ENCODE peak calls at places on chromosomes 12 and 14, in eight cellular contexts. One of them, this sample, is unnamed.

GRCh38 chr14:35346738-35347322 is 54.6 kb downstream of the PSMA6 start:
- DNase-seq in cardiac muscle cell: no peak
- DNase-seq in AG09309: no peak
- DNase-seq in cardiac fibroblast: no peak
- DNase-seq in aorta: no peak
- DNase-seq in endodermal cell: peak
- DNase-seq in transverse colon: no peak
- DNase-seq in thyroid gland: no peak
- DNase-seq in this sample: no peak

GRCh38 chr12:105506678-105507310 is 176.3 kb downstream of the C12orf75 start:
- DNase-seq in cardiac muscle cell: no peak
- DNase-seq in AG09309: no peak
- DNase-seq in cardiac fibroblast: no peak
- DNase-seq in aorta: no peak
- DNase-seq in endodermal cell: no peak
- DNase-seq in transverse colon: no peak
- DNase-seq in thyroid gland: no peak
- DNase-seq in this sample: peak

GRCh38 chr12:118418385-118419057 is 42.2 kb downstream of the SUDS3 start:
- DNase-seq in cardiac muscle cell: no peak
- DNase-seq in AG09309: no peak
- DNase-seq in cardiac fibroblast: peak
- DNase-seq in aorta: no peak
- DNase-seq in endodermal cell: no peak
- DNase-seq in transverse colon: no peak
- DNase-seq in thyroid gland: no peak
- DNase-seq in this sample: peak

GRCh38 chr12:77354766-77355362 is 289.5 kb upstream of the E2F7 start:
- DNase-seq in cardiac muscle cell: no peak
- DNase-seq in AG09309: no peak
- DNase-seq in cardiac fibroblast: no peak
- DNase-seq in aorta: no peak
- DNase-seq in endodermal cell: no peak
- DNase-seq in transverse colon: no peak
- DNase-seq in thyroid gland: no peak
- DNase-seq in this sample: peak

GRCh38 chr12:39930066-39930465 is 175.8 kb downstream of the SLC2A13 start:
- DNase-seq in cardiac muscle cell: no peak
- DNase-seq in AG09309: no peak
- DNase-seq in cardiac fibroblast: no peak
- DNase-seq in aorta: no peak
- DNase-seq in endodermal cell: no peak
- DNase-seq in transverse colon: no peak
- DNase-seq in thyroid gland: no peak
- DNase-seq in this sample: no peak

GRCh38 chr12:87760943-87761342 is 268.3 kb downstream of the C12orf50 start:
- DNase-seq in cardiac muscle cell: peak
- DNase-seq in AG09309: no peak
- DNase-seq in cardiac fibroblast: peak
- DNase-seq in aorta: no peak
- DNase-seq in endodermal cell: no peak
- DNase-seq in transverse colon: no peak
- DNase-seq in thyroid gland: no peak
- DNase-seq in this sample: no peak

GRCh38 chr14:95545769-95546168 is 10.9 kb downstream of the GLRX5 start:
- DNase-seq in cardiac muscle cell: no peak
- DNase-seq in AG09309: peak
- DNase-seq in cardiac fibroblast: peak
- DNase-seq in aorta: no peak
- DNase-seq in endodermal cell: peak
- DNase-seq in transverse colon: no peak
- DNase-seq in thyroid gland: no peak
- DNase-seq in this sample: peak

GRCh38 chr14:65709576-65709975 is 297.0 kb downstream of the FUT8 start:
- DNase-seq in cardiac muscle cell: no peak
- DNase-seq in AG09309: no peak
- DNase-seq in cardiac fibroblast: peak
- DNase-seq in aorta: no peak
- DNase-seq in endodermal cell: no peak
- DNase-seq in transverse colon: no peak
- DNase-seq in thyroid gland: no peak
- DNase-seq in this sample: no peak

GRCh38 chr12:31482816-31483215 is 108.1 kb downstream of the DENND5B start:
- DNase-seq in cardiac muscle cell: no peak
- DNase-seq in AG09309: no peak
- DNase-seq in cardiac fibroblast: peak
- DNase-seq in aorta: no peak
- DNase-seq in endodermal cell: no peak
- DNase-seq in transverse colon: no peak
- DNase-seq in thyroid gland: no peak
- DNase-seq in this sample: no peak

GRCh38 chr12:7091660-7092228 is 501 bp downstream of the C1R start:
- DNase-seq in cardiac muscle cell: no peak
- DNase-seq in AG09309: no peak
- DNase-seq in cardiac fibroblast: peak
- DNase-seq in aorta: peak
- DNase-seq in endodermal cell: peak
- DNase-seq in transverse colon: peak
- DNase-seq in thyroid gland: no peak
- DNase-seq in this sample: no peak

GRCh38 chr12:28537474-28537873 is 347.2 kb downstream of the CCDC91 start:
- DNase-seq in cardiac muscle cell: no peak
- DNase-seq in AG09309: no peak
- DNase-seq in cardiac fibroblast: no peak
- DNase-seq in aorta: no peak
- DNase-seq in endodermal cell: no peak
- DNase-seq in transverse colon: no peak
- DNase-seq in thyroid gland: no peak
- DNase-seq in this sample: no peak

DNA sequence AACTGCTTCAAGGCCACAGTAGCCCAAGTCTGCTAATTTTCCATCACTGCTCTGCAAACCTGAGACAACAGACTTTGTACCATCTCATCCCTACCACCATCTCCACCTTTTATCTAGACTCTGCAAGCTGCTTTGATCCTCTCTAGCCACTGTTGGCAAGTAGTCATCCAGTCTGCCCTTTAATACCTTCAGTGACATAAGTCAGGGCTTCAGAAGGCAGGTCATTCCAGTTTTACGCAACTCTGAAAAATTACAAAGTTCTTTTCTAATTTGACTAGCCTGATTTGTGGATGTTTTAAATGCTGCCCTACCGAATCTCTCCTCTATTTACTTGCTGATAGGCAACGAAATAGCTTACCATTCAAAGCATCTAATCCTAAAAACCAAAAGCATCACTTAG is 2.8 kb downstream of the FERMT2 start:
- DNase-seq in cardiac muscle cell: no peak
- DNase-seq in AG09309: no peak
- DNase-seq in cardiac fibroblast: no peak
- DNase-seq in aorta: no peak
- DNase-seq in endodermal cell: no peak
- DNase-seq in transverse colon: no peak
- DNase-seq in thyroid gland: no peak
- DNase-seq in this sample: no peak
- H3K4me3 ChIP-seq in cardiac muscle cell: peak
- H3K4me3 ChIP-seq in AG09309: peak
- H3K4me3 ChIP-seq in cardiac fibroblast: no peak
- H3K4me3 ChIP-seq in aorta: peak
- H3K4me3 ChIP-seq in endodermal cell: peak
- H3K4me3 ChIP-seq in transverse colon: no peak
- H3K4me3 ChIP-seq in thyroid gland: no peak
- H3K4me3 ChIP-seq in this sample: no peak

DNA sequence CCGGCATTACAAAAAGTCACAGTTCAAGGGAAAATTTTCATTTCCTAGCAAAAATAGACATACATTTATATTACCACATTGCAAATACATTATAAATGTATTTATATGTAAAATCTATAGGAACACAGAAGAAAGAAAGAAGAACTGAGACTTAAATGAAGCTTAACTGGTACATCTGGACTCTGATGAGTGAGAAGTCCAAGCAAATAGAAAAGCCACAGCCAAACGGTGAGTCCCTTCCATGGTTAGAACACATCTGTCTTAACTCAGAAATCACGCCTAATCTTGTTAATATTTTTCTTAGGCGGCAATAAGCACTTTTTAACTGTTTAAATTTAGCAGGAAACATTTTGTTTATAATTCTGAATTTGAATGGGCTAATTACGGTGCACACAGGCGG is 9.4 kb upstream of the KLRB1 start:
- DNase-seq in cardiac muscle cell: no peak
- DNase-seq in AG09309: no peak
- DNase-seq in cardiac fibroblast: no peak
- DNase-seq in aorta: no peak
- DNase-seq in endodermal cell: no peak
- DNase-seq in transverse colon: no peak
- DNase-seq in thyroid gland: no peak
- DNase-seq in this sample: no peak
- H3K4me3 ChIP-seq in cardiac muscle cell: no peak
- H3K4me3 ChIP-seq in AG09309: no peak
- H3K4me3 ChIP-seq in cardiac fibroblast: no peak
- H3K4me3 ChIP-seq in aorta: no peak
- H3K4me3 ChIP-seq in endodermal cell: no peak
- H3K4me3 ChIP-seq in transverse colon: no peak
- H3K4me3 ChIP-seq in thyroid gland: no peak
- H3K4me3 ChIP-seq in this sample: no peak

DNA sequence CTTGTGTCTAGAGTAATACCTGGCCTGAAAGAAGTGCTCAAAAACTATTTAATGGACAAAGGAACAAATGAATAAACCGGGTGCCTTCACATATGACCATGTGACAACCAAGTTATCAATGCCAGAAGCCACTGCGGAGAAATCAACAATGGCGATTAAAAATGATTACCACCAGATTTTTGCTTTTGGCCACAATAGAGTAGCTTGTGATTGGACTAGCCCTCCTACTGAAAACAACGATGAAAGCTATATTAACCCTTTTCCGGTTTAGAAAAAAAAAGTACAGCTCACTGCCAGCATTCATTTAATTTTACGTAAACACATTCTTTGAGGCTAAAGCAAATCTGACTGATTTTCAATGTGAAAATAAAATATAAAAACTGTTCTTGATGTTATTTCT is 41.6 kb upstream of the TTC7B start:
- DNase-seq in cardiac muscle cell: no peak
- DNase-seq in AG09309: no peak
- DNase-seq in cardiac fibroblast: no peak
- DNase-seq in aorta: no peak
- DNase-seq in endodermal cell: no peak
- DNase-seq in transverse colon: no peak
- DNase-seq in thyroid gland: no peak
- DNase-seq in this sample: no peak
- H3K4me3 ChIP-seq in cardiac muscle cell: no peak
- H3K4me3 ChIP-seq in AG09309: peak
- H3K4me3 ChIP-seq in cardiac fibroblast: no peak
- H3K4me3 ChIP-seq in aorta: no peak
- H3K4me3 ChIP-seq in endodermal cell: no peak
- H3K4me3 ChIP-seq in transverse colon: no peak
- H3K4me3 ChIP-seq in thyroid gland: no peak
- H3K4me3 ChIP-seq in this sample: no peak

GRCh38 chr12:114408415-114408814 is 2.5 kb upstream of the TBX5 start:
- DNase-seq in cardiac muscle cell: no peak
- DNase-seq in AG09309: no peak
- DNase-seq in cardiac fibroblast: peak
- DNase-seq in aorta: no peak
- DNase-seq in endodermal cell: peak
- DNase-seq in transverse colon: no peak
- DNase-seq in thyroid gland: no peak
- DNase-seq in this sample: no peak

GRCh38 chr12:114407566-114408411 is 1.8 kb upstream of the TBX5 start:
- DNase-seq in cardiac muscle cell: no peak
- DNase-seq in AG09309: no peak
- DNase-seq in cardiac fibroblast: peak
- DNase-seq in aorta: no peak
- DNase-seq in endodermal cell: peak
- DNase-seq in transverse colon: no peak
- DNase-seq in thyroid gland: no peak
- DNase-seq in this sample: no peak

GRCh38 chr12:114407034-114407420 is 1.1 kb upstream of the TBX5 start:
- DNase-seq in cardiac muscle cell: no peak
- DNase-seq in AG09309: no peak
- DNase-seq in cardiac fibroblast: no peak
- DNase-seq in aorta: no peak
- DNase-seq in endodermal cell: peak
- DNase-seq in transverse colon: no peak
- DNase-seq in thyroid gland: no peak
- DNase-seq in this sample: no peak

GRCh38 chr12:114409796-114410520 is 4.0 kb upstream of the TBX5 start:
- DNase-seq in cardiac muscle cell: no peak
- DNase-seq in AG09309: no peak
- DNase-seq in cardiac fibroblast: no peak
- DNase-seq in aorta: no peak
- DNase-seq in endodermal cell: peak
- DNase-seq in transverse colon: no peak
- DNase-seq in thyroid gland: no peak
- DNase-seq in this sample: no peak

DNA sequence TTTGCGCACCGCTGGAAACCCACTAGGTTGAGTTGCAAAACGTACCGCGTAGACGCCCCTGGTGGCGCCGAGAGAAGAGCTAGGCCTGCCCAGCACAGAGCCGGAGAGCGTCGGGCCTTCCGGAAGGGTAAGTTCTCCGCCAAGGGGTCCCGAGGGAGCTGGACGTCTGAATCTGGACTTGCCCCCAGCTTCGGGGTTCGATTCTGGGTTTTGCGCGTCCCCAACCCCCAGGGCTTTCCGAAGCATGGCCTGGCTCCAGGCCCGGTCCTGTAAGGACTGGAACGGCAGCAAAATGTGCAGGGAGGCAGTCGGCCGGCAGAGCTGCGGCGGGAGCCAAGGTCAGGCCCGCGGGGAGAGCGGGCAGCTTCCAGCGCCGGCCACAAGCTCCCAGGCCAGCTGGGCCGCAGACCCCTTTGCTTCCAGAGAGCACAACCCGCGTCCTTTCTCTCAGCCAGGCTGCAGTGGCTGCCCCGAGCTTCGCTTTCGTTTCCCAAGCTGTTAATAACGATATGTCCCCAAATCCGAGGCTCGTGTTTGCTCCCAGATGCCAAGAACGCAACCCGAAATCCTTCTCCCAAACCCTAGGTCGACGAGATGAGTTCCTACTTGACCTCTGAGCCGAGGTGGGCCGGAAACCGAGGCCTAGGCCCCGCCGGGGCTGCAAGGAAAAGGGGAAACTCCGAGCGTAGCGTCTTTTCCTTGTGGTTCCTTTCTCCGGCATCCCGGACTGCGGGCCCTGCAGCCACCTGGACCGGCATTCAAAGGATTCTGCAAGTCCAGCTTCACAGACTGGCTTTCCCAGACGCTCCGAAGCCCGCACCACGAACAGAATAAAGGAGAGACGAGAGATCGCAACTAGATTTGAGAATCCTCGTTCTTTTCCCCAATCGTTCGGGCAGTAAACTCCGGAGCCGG is 3.2 kb upstream of the TBX5 start:
- DNase-seq in cardiac muscle cell: no peak
- DNase-seq in AG09309: no peak
- DNase-seq in cardiac fibroblast: peak
- DNase-seq in aorta: no peak
- DNase-seq in endodermal cell: peak
- DNase-seq in transverse colon: no peak
- DNase-seq in thyroid gland: peak
- DNase-seq in this sample: no peak
- H3K4me3 ChIP-seq in cardiac muscle cell: peak
- H3K4me3 ChIP-seq in AG09309: peak
- H3K4me3 ChIP-seq in cardiac fibroblast: peak
- H3K4me3 ChIP-seq in aorta: peak
- H3K4me3 ChIP-seq in endodermal cell: no peak
- H3K4me3 ChIP-seq in transverse colon: no peak
- H3K4me3 ChIP-seq in thyroid gland: peak
- H3K4me3 ChIP-seq in this sample: no peak